ENCODE peak calls at places on chromosome 15, in ten cellular contexts. One of them, this sample, is unnamed.

GRCh38 chr15:89827821-89828220 is 13.2 kb upstream of the ANPEP start:
- DNase-seq in retina: no peak
- DNase-seq in astrocyte: no peak
- DNase-seq in putamen: no peak
- DNase-seq in HS-5: no peak
- DNase-seq in bronchial epithelial cell: no peak
- DNase-seq in H9: no peak
- DNase-seq in omental fat pad: no peak
- DNase-seq in fibroblast of pulmonary artery: no peak
- DNase-seq in MV-4-11: no peak
- DNase-seq in this sample: no peak

GRCh38 chr15:39898317-39898716 is 21.7 kb downstream of the GPR176 start:
- DNase-seq in retina: no peak
- DNase-seq in astrocyte: no peak
- DNase-seq in putamen: no peak
- DNase-seq in HS-5: no peak
- DNase-seq in bronchial epithelial cell: no peak
- DNase-seq in H9: no peak
- DNase-seq in omental fat pad: no peak
- DNase-seq in fibroblast of pulmonary artery: no peak
- DNase-seq in MV-4-11: no peak
- DNase-seq in this sample: no peak

GRCh38 chr15:25773248-25773647 is 89.9 kb downstream of the ATP10A start:
- DNase-seq in retina: no peak
- DNase-seq in astrocyte: no peak
- DNase-seq in putamen: no peak
- DNase-seq in HS-5: no peak
- DNase-seq in bronchial epithelial cell: no peak
- DNase-seq in H9: no peak
- DNase-seq in omental fat pad: no peak
- DNase-seq in fibroblast of pulmonary artery: no peak
- DNase-seq in MV-4-11: peak; percentile 43
- DNase-seq in this sample: no peak

GRCh38 chr15:59349715-59350420 is 22.8 kb downstream of the MYO1E start:
- DNase-seq in retina: no peak
- DNase-seq in astrocyte: peak; percentile 97
- DNase-seq in putamen: no peak
- DNase-seq in HS-5: peak; percentile 82
- DNase-seq in bronchial epithelial cell: peak; percentile 99
- DNase-seq in H9: no peak
- DNase-seq in omental fat pad: no peak
- DNase-seq in fibroblast of pulmonary artery: peak; percentile 90
- DNase-seq in MV-4-11: peak; percentile 80
- DNase-seq in this sample: peak; percentile 33

GRCh38 chr15:78049691-78050440 is 27.6 kb downstream of the TBC1D2B start:
- DNase-seq in retina: no peak
- DNase-seq in astrocyte: peak; percentile 91
- DNase-seq in putamen: peak; percentile 73
- DNase-seq in HS-5: peak; percentile 76
- DNase-seq in bronchial epithelial cell: no peak
- DNase-seq in H9: no peak
- DNase-seq in omental fat pad: no peak
- DNase-seq in fibroblast of pulmonary artery: peak; percentile 75
- DNase-seq in MV-4-11: peak; percentile 89
- DNase-seq in this sample: no peak

GRCh38 chr15:65312400-65312916 is 8.0 kb downstream of the RNU5B-1 start:
- DNase-seq in retina: peak; percentile 69
- DNase-seq in astrocyte: no peak
- DNase-seq in putamen: peak; percentile 74
- DNase-seq in HS-5: no peak
- DNase-seq in bronchial epithelial cell: no peak
- DNase-seq in H9: no peak
- DNase-seq in omental fat pad: no peak
- DNase-seq in fibroblast of pulmonary artery: no peak
- DNase-seq in MV-4-11: no peak
- DNase-seq in this sample: no peak

GRCh38 chr15:46857103-46857502 is 860.2 kb upstream of the SEMA6D start:
- DNase-seq in retina: no peak
- DNase-seq in astrocyte: no peak
- DNase-seq in putamen: no peak
- DNase-seq in HS-5: no peak
- DNase-seq in bronchial epithelial cell: no peak
- DNase-seq in H9: no peak
- DNase-seq in omental fat pad: no peak
- DNase-seq in fibroblast of pulmonary artery: no peak
- DNase-seq in MV-4-11: no peak
- DNase-seq in this sample: no peak

GRCh38 chr15:73763893-73764292 is 10.7 kb upstream of the INSYN1 start:
- DNase-seq in retina: no peak
- DNase-seq in astrocyte: no peak
- DNase-seq in putamen: no peak
- DNase-seq in HS-5: no peak
- DNase-seq in bronchial epithelial cell: no peak
- DNase-seq in H9: no peak
- DNase-seq in omental fat pad: no peak
- DNase-seq in fibroblast of pulmonary artery: no peak
- DNase-seq in MV-4-11: no peak
- DNase-seq in this sample: no peak

GRCh38 chr15:39357478-39358268 is 223.2 kb upstream of the THBS1 start:
- DNase-seq in retina: no peak
- DNase-seq in astrocyte: peak; percentile 26
- DNase-seq in putamen: no peak
- DNase-seq in HS-5: no peak
- DNase-seq in bronchial epithelial cell: no peak
- DNase-seq in H9: no peak
- DNase-seq in omental fat pad: no peak
- DNase-seq in fibroblast of pulmonary artery: peak; percentile 13
- DNase-seq in MV-4-11: no peak
- DNase-seq in this sample: no peak

GRCh38 chr15:100968043-100968966 is 49.1 kb downstream of the LRRK1 start:
- DNase-seq in retina: no peak
- DNase-seq in astrocyte: peak; percentile 92
- DNase-seq in putamen: no peak
- DNase-seq in HS-5: peak; percentile 60
- DNase-seq in bronchial epithelial cell: peak; percentile 55
- DNase-seq in H9: no peak
- DNase-seq in omental fat pad: no peak
- DNase-seq in fibroblast of pulmonary artery: peak; percentile 69
- DNase-seq in MV-4-11: no peak
- DNase-seq in this sample: no peak

GRCh38 chr15:70717237-70717793 is 46.0 kb downstream of the UACA start:
- DNase-seq in retina: no peak
- DNase-seq in astrocyte: no peak
- DNase-seq in putamen: no peak
- DNase-seq in HS-5: no peak
- DNase-seq in bronchial epithelial cell: no peak
- DNase-seq in H9: no peak
- DNase-seq in omental fat pad: no peak
- DNase-seq in fibroblast of pulmonary artery: no peak
- DNase-seq in MV-4-11: no peak
- DNase-seq in this sample: no peak

GRCh38 chr15:90001683-90002427 is 731 bp downstream of the ZNF710 start:
- DNase-seq in retina: peak; percentile 65
- DNase-seq in astrocyte: peak; percentile 51
- DNase-seq in putamen: peak; percentile 45
- DNase-seq in HS-5: no peak
- DNase-seq in bronchial epithelial cell: no peak
- DNase-seq in H9: peak; percentile 76
- DNase-seq in omental fat pad: no peak
- DNase-seq in fibroblast of pulmonary artery: peak; percentile 59
- DNase-seq in MV-4-11: peak; percentile 48
- DNase-seq in this sample: no peak

GRCh38 chr15:35751421-35752133 is 205.6 kb upstream of the DPH6 start:
- DNase-seq in retina: peak; percentile 85
- DNase-seq in astrocyte: peak; percentile 41
- DNase-seq in putamen: peak; percentile 90
- DNase-seq in HS-5: peak; percentile 49
- DNase-seq in bronchial epithelial cell: peak; percentile 59
- DNase-seq in H9: peak; percentile 77
- DNase-seq in omental fat pad: peak; percentile 73
- DNase-seq in fibroblast of pulmonary artery: peak; percentile 88
- DNase-seq in MV-4-11: peak; percentile 35
- DNase-seq in this sample: peak; percentile 62